ENCODE peak calls at places on chromosomes 4 and X, in seven cellular contexts. E is heart left ventricle, C is omental fat pad, T is fibroblast of the conjunctiva, W is HCT116, Q is progenitor cell of endocrine pancreas, Z is H4. S is an unnamed sample.

GRCh38 chr4:88054229-88054628 is 46.8 kb downstream of the PKD2 start:
- DNase-seq in E (no peak), C (no peak), T (no peak), W (no peak), Q (no peak), Z (no peak), S (no peak)

GRCh38 chrX:18026171-18026570 is 165.1 kb upstream of the RAI2 start:
- DNase-seq in E (peak), C (no peak), T (no peak), W (no peak), Q (no peak), Z (no peak), S (no peak)

GRCh38 chr4:145797278-145797677 is 117.3 kb downstream of the C4orf51 start:
- DNase-seq in E (no peak), C (no peak), T (no peak), W (no peak), Q (no peak), Z (no peak), S (no peak)

GRCh38 chr4:15653864-15654391 is 1.2 kb downstream of the FBXL5 start:
- DNase-seq in E (no peak), C (no peak), T (peak), W (no peak), Q (no peak), Z (peak), S (no peak)

GRCh38 chr4:99645638-99646037 is 12.0 kb downstream of the C4orf54 start:
- DNase-seq in E (no peak), C (no peak), T (no peak), W (no peak), Q (no peak), Z (no peak), S (no peak)

GRCh38 chrX:70176938-70177533 is at the start of gene DGAT2L6:
- DNase-seq in E (no peak), C (no peak), T (no peak), W (no peak), Q (no peak), Z (no peak), S (no peak)

GRCh38 chr4:85807247-85807915 is 332.4 kb downstream of the ARHGAP24 start:
- DNase-seq in E (peak), C (no peak), T (peak), W (no peak), Q (no peak), Z (peak), S (no peak)

GRCh38 chr4:182818926-182819730 is 98.1 kb downstream of the DCTD start:
- DNase-seq in E (no peak), C (no peak), T (no peak), W (no peak), Q (no peak), Z (no peak), S (no peak)

GRCh38 chr4:92304073-92304472 is 307 bp downstream of the GRID2 start:
- DNase-seq in E (no peak), C (no peak), T (no peak), W (no peak), Q (no peak), Z (no peak), S (no peak)

GRCh38 chrX:30971761-30972603 is 82.9 kb upstream of the TAB3 start:
- DNase-seq in E (peak), C (no peak), T (peak), W (no peak), Q (no peak), Z (peak), S (no peak)

GRCh38 chrX:9555354-9555753 is 90.5 kb downstream of the TBL1X start:
- DNase-seq in E (no peak), C (no peak), T (no peak), W (no peak), Q (no peak), Z (no peak), S (no peak)

GRCh38 chr4:68366600-68366999 is 16.7 kb upstream of the YTHDC1 start:
- DNase-seq in E (no peak), C (no peak), T (no peak), W (no peak), Q (no peak), Z (no peak), S (no peak)

GRCh38 chr4:183289688-183290087 is 30.4 kb downstream of the CLDN22 start:
- DNase-seq in E (no peak), C (no peak), T (no peak), W (no peak), Q (no peak), Z (peak), S (no peak)

GRCh38 chrX:7254144-7254543 is 106.2 kb upstream of the PUDP start:
- DNase-seq in E (no peak), C (no peak), T (no peak), W (no peak), Q (no peak), Z (no peak), S (no peak)

GRCh38 chrX:47815901-47816845 is 20.5 kb upstream of the ZNF81 start:
- DNase-seq in E (no peak), C (no peak), T (no peak), W (no peak), Q (no peak), Z (no peak), S (no peak)

GRCh38 chr4:65242156-65242846 is 428.0 kb downstream of the EPHA5 start:
- DNase-seq in E (no peak), C (no peak), T (no peak), W (no peak), Q (no peak), Z (no peak), S (no peak)

GRCh38 chr4:177489847-177490246 is 47.6 kb upstream of the AGA start:
- DNase-seq in E (no peak), C (no peak), T (no peak), W (no peak), Q (no peak), Z (no peak), S (no peak)

GRCh38 chrX:30215357-30215843 is at the start of gene MAGEB2:
- DNase-seq in E (no peak), C (no peak), T (no peak), W (peak), Q (no peak), Z (no peak), S (no peak)

GRCh38 chr4:71235321-71236206 is 103.3 kb upstream of the SLC4A4 start:
- DNase-seq in E (peak), C (no peak), T (no peak), W (no peak), Q (no peak), Z (no peak), S (no peak)

GRCh38 chr4:82372502-82372873 is 1.3 kb downstream of the HNRNPD start:
- DNase-seq in E (peak), C (no peak), T (no peak), W (no peak), Q (no peak), Z (peak), S (no peak)

GRCh38 chr4:38867478-38868054 is at the start of gene FAM114A1:
- DNase-seq in E (peak), C (no peak), T (peak), W (no peak), Q (peak), Z (peak), S (peak)

GRCh38 chr4:121736735-121737351 is 28.1 kb downstream of the SMIM43 start:
- DNase-seq in E (peak), C (no peak), T (peak), W (peak), Q (peak), Z (peak), S (peak)

GRCh38 chr4:15457401-15458201 is 12.1 kb upstream of the CC2D2A start:
- DNase-seq in E (no peak), C (no peak), T (peak), W (no peak), Q (no peak), Z (peak), S (peak)

GRCh38 chrX:118698516-118699247 is 28.7 kb upstream of the IL13RA1 start:
- DNase-seq in E (no peak), C (no peak), T (no peak), W (no peak), Q (no peak), Z (no peak), S (no peak)

GRCh38 chr4:120844528-120844921 is 78.0 kb downstream of the PRDM5 start:
- DNase-seq in E (no peak), C (no peak), T (no peak), W (no peak), Q (no peak), Z (no peak), S (no peak)

GRCh38 chrX:2434764-2435163 is 66.0 kb downstream of the DHRSX start:
- DNase-seq in E (no peak), C (no peak), T (no peak), W (no peak), Q (no peak), Z (no peak), S (no peak)

GRCh38 chr4:20565075-20565721 is 135.1 kb upstream of the PACRGL start:
- DNase-seq in E (no peak), C (no peak), T (no peak), W (no peak), Q (no peak), Z (peak), S (no peak)

GRCh38 chrX:119398974-119399771 is at the start of gene SLC25A43:
- DNase-seq in E (peak), C (no peak), T (no peak), W (no peak), Q (peak), Z (no peak), S (peak)

GRCh38 chr4:113222006-113222405 is 172.6 kb downstream of the ANK2 start:
- DNase-seq in E (no peak), C (no peak), T (no peak), W (no peak), Q (no peak), Z (no peak), S (no peak)

GRCh38 chr4:69524708-69525107 is 29.0 kb upstream of the UGT2B4 start:
- DNase-seq in E (no peak), C (no peak), T (no peak), W (no peak), Q (no peak), Z (no peak), S (no peak)

GRCh38 chr4:103207673-103208072 is 9.5 kb upstream of the CENPE start:
- DNase-seq in E (no peak), C (no peak), T (no peak), W (peak), Q (no peak), Z (no peak), S (no peak)

GRCh38 chr4:70746179-70746839 is 24.5 kb downstream of the RUFY3 start:
- DNase-seq in E (no peak), C (no peak), T (peak), W (no peak), Q (no peak), Z (no peak), S (no peak)

GRCh38 chr4:114563536-114564315 is 34.9 kb upstream of the UGT8 start:
- DNase-seq in E (no peak), C (no peak), T (no peak), W (no peak), Q (no peak), Z (peak), S (no peak)

GRCh38 chr4:53804719-53805118 is 213.4 kb upstream of the LNX1 start:
- DNase-seq in E (no peak), C (no peak), T (peak), W (peak), Q (no peak), Z (peak), S (no peak)

GRCh38 chr4:121784975-121785374 is 16.1 kb upstream of the EXOSC9 start:
- DNase-seq in E (no peak), C (no peak), T (peak), W (no peak), Q (no peak), Z (peak), S (peak)

GRCh38 chr4:30443289-30443688 is 276.9 kb upstream of the PCDH7 start:
- DNase-seq in E (no peak), C (no peak), T (no peak), W (no peak), Q (no peak), Z (no peak), S (no peak)

S was measured in amniotic stem cell.